ENCODE peak calls at places on chromosomes 3 and 15, in four cellular contexts. U is HepG2, M is K562, N is GM12878. E is an unnamed sample.

GRCh38 chr3:10964537-10965167 is 27.9 kb upstream of the SLC6A1 start:
- DNase-seq in U (no peak), M (peak), N (no peak), E (peak)

GRCh38 chr15:26070095-26070532 is 207.0 kb upstream of the ATP10A start:
- DNase-seq in U (no peak), M (no peak), N (no peak), E (no peak)

GRCh38 chr3:186825294-186825821 is 17.2 kb upstream of the ADIPOQ start:
- DNase-seq in U (no peak), M (peak), N (no peak), E (peak)

GRCh38 chr3:16810593-16811367 is 74.0 kb upstream of the PLCL2 start:
- DNase-seq in U (no peak), M (no peak), N (no peak), E (no peak)

GRCh38 chr15:74311734-74312444 is 55.6 kb downstream of the CYP11A1 start:
- DNase-seq in U (peak), M (peak), N (no peak), E (peak)

GRCh38 chr15:51224428-51224827 is 114.0 kb downstream of the CYP19A1 start:
- DNase-seq in U (no peak), M (no peak), N (no peak), E (no peak)

GRCh38 chr15:38814891-38815290 is 250.3 kb upstream of the RASGRP1 start:
- DNase-seq in U (no peak), M (no peak), N (no peak), E (no peak)

GRCh38 chr3:151423091-151423490 is 37.8 kb downstream of the IGSF10 start:
- DNase-seq in U (no peak), M (no peak), N (no peak), E (no peak)

GRCh38 chr3:172506094-172506493 is 17.1 kb downstream of the TNFSF10 start:
- DNase-seq in U (no peak), M (no peak), N (no peak), E (no peak)

GRCh38 chr3:151144756-151145155 is 58.3 kb downstream of the GPR171 start:
- DNase-seq in U (no peak), M (no peak), N (no peak), E (no peak)

GRCh38 chr3:106401666-106402319 is 533.0 kb upstream of the CBLB start:
- DNase-seq in U (no peak), M (no peak), N (no peak), E (no peak)

GRCh38 chr3:66582721-66583141 is 81.9 kb upstream of the LRIG1 start:
- DNase-seq in U (no peak), M (no peak), N (peak), E (no peak)

GRCh38 chr3:66303556-66303955 is 82.8 kb downstream of the SLC25A26 start:
- DNase-seq in U (no peak), M (no peak), N (no peak), E (no peak)

GRCh38 chr3:101900736-101901135 is 51.4 kb downstream of the NFKBIZ start:
- DNase-seq in U (no peak), M (no peak), N (no peak), E (no peak)

GRCh38 chr3:54641226-54642014 is 286.4 kb downstream of the LRTM1 start:
- DNase-seq in U (no peak), M (no peak), N (no peak), E (no peak)

GRCh38 chr3:45591547-45591912 is 3.0 kb upstream of the LIMD1 start:
- DNase-seq in U (no peak), M (no peak), N (no peak), E (no peak)

GRCh38 chr3:154015307-154015706 is 105.9 kb upstream of the ARHGEF26 start:
- DNase-seq in U (no peak), M (no peak), N (no peak), E (no peak)

GRCh38 chr15:65939901-65940617 is 70.8 kb downstream of the RAB11A start:
- DNase-seq in U (no peak), M (no peak), N (no peak), E (no peak)

GRCh38 chr3:182490601-182491485 is 302.5 kb upstream of the ATP11B start:
- DNase-seq in U (peak), M (no peak), N (no peak), E (no peak)

GRCh38 chr15:87609474-87609873 is 647.1 kb downstream of the NTRK3 start:
- DNase-seq in U (no peak), M (no peak), N (no peak), E (no peak)

GRCh38 chr3:175336406-175337133 is 477.4 kb downstream of the NAALADL2 start:
- DNase-seq in U (no peak), M (no peak), N (no peak), E (no peak)

GRCh38 chr3:129560269-129560787 is 17.4 kb downstream of the H1-8 start:
- DNase-seq in U (no peak), M (peak), N (no peak), E (no peak)

GRCh38 chr15:55221090-55222011 is 24.6 kb upstream of the RSL24D1 start:
- DNase-seq in U (peak), M (no peak), N (peak), E (no peak)

GRCh38 chr3:60992395-60992794 is 258.9 kb downstream of the FHIT start:
- DNase-seq in U (no peak), M (no peak), N (no peak), E (no peak)

GRCh38 chr15:77039817-77040216 is 31.1 kb downstream of the TSPAN3 start:
- DNase-seq in U (no peak), M (no peak), N (no peak), E (no peak)

GRCh38 chr15:51227967-51228783 is 110.2 kb downstream of the CYP19A1 start:
- DNase-seq in U (peak), M (peak), N (peak), E (no peak)

GRCh38 chr15:54815546-54815945 is 381.2 kb downstream of the RSL24D1 start:
- DNase-seq in U (no peak), M (no peak), N (no peak), E (no peak)

GRCh38 chr15:66287461-66288055 is 5.8 kb upstream of the DIS3L start:
- DNase-seq in U (no peak), M (peak), N (no peak), E (no peak)

GRCh38 chr3:67381667-67382272 is 272.6 kb downstream of the SUCLG2 start:
- DNase-seq in U (peak), M (peak), N (no peak), E (no peak)

GRCh38 chr3:72270072-72270611 is 485.2 kb upstream of the PROK2 start:
- DNase-seq in U (peak), M (peak), N (no peak), E (no peak)

GRCh38 chr3:11514191-11514770 is 129.4 kb downstream of the VGLL4 start:
- DNase-seq in U (peak), M (no peak), N (no peak), E (no peak)

GRCh38 chr3:106341090-106341489 is 472.3 kb upstream of the CBLB start:
- DNase-seq in U (no peak), M (no peak), N (no peak), E (no peak)

GRCh38 chr15:90817117-90818057 is 51.0 kb upstream of the FURIN start:
- DNase-seq in U (no peak), M (no peak), N (no peak), E (no peak)

GRCh38 chr3:162764672-162765071 is 1268.1 kb downstream of the OTOL1 start:
- DNase-seq in U (no peak), M (no peak), N (no peak), E (no peak)

GRCh38 chr15:101112336-101113113 is 139.3 kb downstream of the CHSY1 start:
- DNase-seq in U (no peak), M (no peak), N (no peak), E (no peak)
- TF ChIP-seq NR2C2 in U (no peak), M (no peak), N (no peak), E (no peak)

GRCh38 chr15:86247249-86247955 is 167.7 kb downstream of the AGBL1 start:
- DNase-seq in U (no peak), M (no peak), N (no peak), E (no peak)
- TF ChIP-seq ATF2 in U (no peak), M (no peak), N (no peak), E (no peak)

GRCh38 chr3:14252321-14253021 is 73.9 kb downstream of the LSM3 start:
- DNase-seq in U (no peak), M (no peak), N (no peak), E (no peak)

GRCh38 chr3:14246414-14246813 is 67.8 kb downstream of the LSM3 start:
- DNase-seq in U (peak), M (no peak), N (no peak), E (no peak)

GRCh38 chr3:14248477-14248848 is 69.8 kb downstream of the LSM3 start:
- DNase-seq in U (no peak), M (no peak), N (no peak), E (no peak)

GRCh38 chr3:14245822-14246221 is 67.2 kb downstream of the LSM3 start:
- DNase-seq in U (no peak), M (no peak), N (no peak), E (no peak)

GRCh38 chr3:14248849-14249523 is 70.4 kb downstream of the LSM3 start:
- DNase-seq in U (peak), M (no peak), N (no peak), E (no peak)
- TF ChIP-seq NR2C2 in U (no peak), M (no peak), N (no peak), E (no peak)

DNA sequence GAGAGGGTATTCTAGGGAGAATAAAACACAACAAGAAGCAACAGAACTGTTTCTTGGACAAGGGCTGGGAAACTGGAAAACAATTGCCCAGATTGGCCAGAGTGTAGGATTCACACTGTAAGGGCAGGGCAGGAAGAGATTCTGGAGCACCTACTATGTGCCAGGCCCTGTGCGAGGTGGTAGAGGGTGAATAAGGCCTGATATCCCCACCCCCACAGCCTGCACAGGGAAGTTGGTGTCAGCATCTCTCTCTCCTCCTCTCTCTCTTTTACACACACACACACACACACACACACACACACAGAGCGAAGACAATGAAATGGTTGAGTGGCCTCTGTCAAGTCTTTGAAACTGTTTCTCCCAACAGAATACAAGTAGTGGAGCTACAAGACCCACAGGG is 47.1 kb upstream of the SLCO2A1 start:
- DNase-seq in U (no peak), M (no peak), N (no peak), E (no peak)
- TF ChIP-seq ATF2 in U (no peak), M (no peak), N (no peak), E (no peak)

GRCh38 chr3:180827171-180827570 is 85.3 kb upstream of the FXR1 start:
- DNase-seq in U (no peak), M (no peak), N (no peak), E (no peak)
- TF ChIP-seq NR2C2 in U (no peak), M (no peak), N (no peak), E (no peak)

GRCh38 chr3:193960485-193961172 is 175.3 kb upstream of the HES1 start:
- DNase-seq in U (no peak), M (no peak), N (no peak), E (no peak)
- TF ChIP-seq ATF2 in U (no peak), M (no peak), N (no peak), E (no peak)